ENCODE peak calls at places on chromosome 19, in six cellular contexts. One of them, this sample, is unnamed.

GRCh38 chr19:19355606-19356139 is 35.0 kb downstream of the MAU2 start:
- DNase-seq in AG08395: no peak
- DNase-seq in fibroblast of pulmonary artery: no peak
- DNase-seq in RPMI8226: no peak
- DNase-seq in NCI-H1105: no peak
- DNase-seq in AG10803: no peak
- DNase-seq in this sample: no peak

GRCh38 chr19:10430505-10431253 is 10.3 kb downstream of the PDE4A start:
- DNase-seq in AG08395: peak; percentile 85
- DNase-seq in RPMI8226: peak; percentile 60
- DNase-seq in NCI-H1105: no peak
- DNase-seq in AG10803: peak; percentile 62
- DNase-seq in fibroblast of pulmonary artery: peak; percentile 45
- DNase-seq in this sample: peak; percentile 16

GRCh38 chr19:3721131-3721899 is 13.1 kb downstream of the TJP3 start:
- DNase-seq in NCI-H1105: peak; percentile 96
- DNase-seq in AG10803: peak; percentile 74
- DNase-seq in fibroblast of pulmonary artery: peak; percentile 86
- DNase-seq in AG08395: peak; percentile 92
- DNase-seq in RPMI8226: peak; percentile 98
- DNase-seq in this sample: peak; percentile 78

GRCh38 chr19:16750081-16750480 is 30.4 kb downstream of the NWD1 start:
- DNase-seq in AG10803: no peak
- DNase-seq in fibroblast of pulmonary artery: no peak
- DNase-seq in NCI-H1105: no peak
- DNase-seq in RPMI8226: no peak
- DNase-seq in AG08395: no peak
- DNase-seq in this sample: no peak

GRCh38 chr19:18453269-18454024 is 15.5 kb upstream of the ISYNA1 start:
- DNase-seq in AG08395: no peak
- DNase-seq in RPMI8226: no peak
- DNase-seq in fibroblast of pulmonary artery: no peak
- DNase-seq in AG10803: peak; percentile 51
- DNase-seq in NCI-H1105: no peak
- DNase-seq in this sample: no peak

GRCh38 chr19:42693760-42694350 is 46.4 kb downstream of the PSG3 start:
- DNase-seq in AG10803: peak; percentile 54
- DNase-seq in fibroblast of pulmonary artery: peak; percentile 51
- DNase-seq in NCI-H1105: no peak
- DNase-seq in RPMI8226: peak; percentile 7
- DNase-seq in AG08395: peak; percentile 81
- DNase-seq in this sample: peak; percentile 49

GRCh38 chr19:40543029-40543597 is 33.6 kb upstream of the SHKBP1 start:
- DNase-seq in RPMI8226: no peak
- DNase-seq in fibroblast of pulmonary artery: no peak
- DNase-seq in NCI-H1105: no peak
- DNase-seq in AG08395: no peak
- DNase-seq in AG10803: no peak
- DNase-seq in this sample: no peak

GRCh38 chr19:34041922-34042521 is 130.3 kb upstream of the LSM14A start:
- DNase-seq in RPMI8226: peak; percentile 54
- DNase-seq in AG08395: peak; percentile 36
- DNase-seq in fibroblast of pulmonary artery: peak; percentile 54
- DNase-seq in NCI-H1105: no peak
- DNase-seq in AG10803: peak; percentile 44
- DNase-seq in this sample: peak; percentile 43

GRCh38 chr19:16293133-16294085 is 31.2 kb upstream of the KLF2 start:
- DNase-seq in RPMI8226: peak; percentile 38
- DNase-seq in AG10803: peak; percentile 97
- DNase-seq in AG08395: peak; percentile 93
- DNase-seq in fibroblast of pulmonary artery: peak; percentile 100
- DNase-seq in NCI-H1105: no peak
- DNase-seq in this sample: peak; percentile 95

GRCh38 chr19:12913871-12914690 is 5.0 kb downstream of the SYCE2 start:
- DNase-seq in fibroblast of pulmonary artery: peak; percentile 62
- DNase-seq in AG08395: peak; percentile 47
- DNase-seq in AG10803: peak; percentile 67
- DNase-seq in NCI-H1105: no peak
- DNase-seq in RPMI8226: peak; percentile 67
- DNase-seq in this sample: no peak

GRCh38 chr19:50537769-50538230 is 24.1 kb upstream of the ASPDH start:
- DNase-seq in RPMI8226: peak; percentile 83
- DNase-seq in NCI-H1105: peak; percentile 55
- DNase-seq in AG08395: peak; percentile 84
- DNase-seq in AG10803: peak; percentile 76
- DNase-seq in fibroblast of pulmonary artery: peak; percentile 86
- DNase-seq in this sample: peak; percentile 88

GRCh38 chr19:17385878-17386611 is 8.0 kb downstream of the CCDC194 start:
- DNase-seq in RPMI8226: peak; percentile 69
- DNase-seq in AG08395: peak; percentile 75
- DNase-seq in NCI-H1105: no peak
- DNase-seq in AG10803: peak; percentile 23
- DNase-seq in fibroblast of pulmonary artery: peak; percentile 69
- DNase-seq in this sample: peak; percentile 58

GRCh38 chr19:38250821-38251563 is 5.2 kb downstream of the PPP1R14A start:
- DNase-seq in AG08395: no peak
- DNase-seq in RPMI8226: no peak
- DNase-seq in AG10803: no peak
- DNase-seq in NCI-H1105: no peak
- DNase-seq in fibroblast of pulmonary artery: peak; percentile 75
- DNase-seq in this sample: no peak

GRCh38 chr19:19520989-19521388 is 5.0 kb downstream of the NDUFA13 start:
- DNase-seq in fibroblast of pulmonary artery: no peak
- DNase-seq in NCI-H1105: no peak
- DNase-seq in AG10803: no peak
- DNase-seq in RPMI8226: no peak
- DNase-seq in AG08395: no peak
- DNase-seq in this sample: no peak

GRCh38 chr19:14434543-14435319 is 1.6 kb downstream of the PKN1 start:
- DNase-seq in AG10803: peak; percentile 77
- DNase-seq in RPMI8226: peak; percentile 32
- DNase-seq in AG08395: peak; percentile 81
- DNase-seq in NCI-H1105: no peak
- DNase-seq in fibroblast of pulmonary artery: peak; percentile 82
- DNase-seq in this sample: peak; percentile 66

GRCh38 chr19:18743281-18743825 is 47.8 kb downstream of the COMP start:
- DNase-seq in fibroblast of pulmonary artery: peak; percentile 64
- DNase-seq in AG10803: no peak
- DNase-seq in AG08395: no peak
- DNase-seq in RPMI8226: no peak
- DNase-seq in NCI-H1105: no peak
- DNase-seq in this sample: no peak

GRCh38 chr19:31338069-31338767 is 11.0 kb downstream of the TSHZ3 start:
- DNase-seq in fibroblast of pulmonary artery: peak; percentile 91
- DNase-seq in RPMI8226: peak; percentile 34
- DNase-seq in AG10803: peak; percentile 29
- DNase-seq in NCI-H1105: no peak
- DNase-seq in AG08395: peak; percentile 52
- DNase-seq in this sample: peak; percentile 73

GRCh38 chr19:50821248-50821612 is 2.4 kb downstream of the KLK1 start:
- DNase-seq in fibroblast of pulmonary artery: no peak
- DNase-seq in NCI-H1105: no peak
- DNase-seq in AG10803: no peak
- DNase-seq in AG08395: no peak
- DNase-seq in RPMI8226: no peak
- DNase-seq in this sample: no peak

GRCh38 chr19:8460516-8461298 is 15.9 kb downstream of the HNRNPM start:
- DNase-seq in AG08395: no peak
- DNase-seq in AG10803: peak; percentile 68
- DNase-seq in fibroblast of pulmonary artery: no peak
- DNase-seq in RPMI8226: no peak
- DNase-seq in NCI-H1105: no peak
- DNase-seq in this sample: no peak

GRCh38 chr19:49890349-49891311 is 6.1 kb downstream of the IL4I1 start:
- DNase-seq in fibroblast of pulmonary artery: no peak
- DNase-seq in AG10803: no peak
- DNase-seq in NCI-H1105: peak; percentile 32
- DNase-seq in AG08395: no peak
- DNase-seq in RPMI8226: peak; percentile 61
- DNase-seq in this sample: no peak

GRCh38 chr19:8965887-8966286 is 44.3 kb downstream of the MUC16 start:
- DNase-seq in NCI-H1105: no peak
- DNase-seq in AG08395: no peak
- DNase-seq in AG10803: no peak
- DNase-seq in fibroblast of pulmonary artery: no peak
- DNase-seq in RPMI8226: peak; percentile 12
- DNase-seq in this sample: no peak

GRCh38 chr19:51690359-51691121 is 2.6 kb upstream of the SPACA6 start:
- DNase-seq in RPMI8226: peak; percentile 68
- DNase-seq in AG10803: peak; percentile 71
- DNase-seq in AG08395: peak; percentile 73
- DNase-seq in fibroblast of pulmonary artery: peak; percentile 88
- DNase-seq in NCI-H1105: peak; percentile 54
- DNase-seq in this sample: peak; percentile 71

GRCh38 chr19:15936173-15936572 is 1.8 kb upstream of the CYP4F11 start:
- DNase-seq in RPMI8226: no peak
- DNase-seq in AG10803: no peak
- DNase-seq in fibroblast of pulmonary artery: no peak
- DNase-seq in NCI-H1105: no peak
- DNase-seq in AG08395: no peak
- DNase-seq in this sample: no peak

GRCh38 chr19:15315101-15315500 is 17.2 kb downstream of the BRD4 start:
- DNase-seq in RPMI8226: no peak
- DNase-seq in AG10803: no peak
- DNase-seq in AG08395: no peak
- DNase-seq in NCI-H1105: no peak
- DNase-seq in fibroblast of pulmonary artery: no peak
- DNase-seq in this sample: no peak

GRCh38 chr19:17214531-17215124 is 529 bp upstream of the USE1 start:
- DNase-seq in NCI-H1105: no peak
- DNase-seq in RPMI8226: no peak
- DNase-seq in AG10803: no peak
- DNase-seq in AG08395: no peak
- DNase-seq in fibroblast of pulmonary artery: no peak
- DNase-seq in this sample: no peak

GRCh38 chr19:36051236-36051635 is 2.8 kb downstream of the THAP8 start:
- DNase-seq in AG10803: no peak
- DNase-seq in NCI-H1105: no peak
- DNase-seq in fibroblast of pulmonary artery: no peak
- DNase-seq in RPMI8226: no peak
- DNase-seq in AG08395: no peak
- DNase-seq in this sample: no peak

GRCh38 chr19:5624154-5624663 is 1.3 kb downstream of the SAFB start:
- DNase-seq in NCI-H1105: no peak
- DNase-seq in AG10803: peak; percentile 53
- DNase-seq in AG08395: peak; percentile 37
- DNase-seq in fibroblast of pulmonary artery: peak; percentile 48
- DNase-seq in RPMI8226: peak; percentile 57
- DNase-seq in this sample: peak; percentile 36

GRCh38 chr19:45091031-45091918 is 1.7 kb upstream of the PPP1R37 start:
- DNase-seq in RPMI8226: peak; percentile 97
- DNase-seq in NCI-H1105: peak; percentile 99
- DNase-seq in fibroblast of pulmonary artery: peak; percentile 100
- DNase-seq in AG10803: peak; percentile 99
- DNase-seq in AG08395: peak; percentile 98
- DNase-seq in this sample: peak; percentile 99

GRCh38 chr19:16319466-16319865 is 5.2 kb upstream of the KLF2 start:
- DNase-seq in NCI-H1105: no peak
- DNase-seq in AG10803: peak; percentile 23
- DNase-seq in AG08395: no peak
- DNase-seq in RPMI8226: no peak
- DNase-seq in fibroblast of pulmonary artery: peak; percentile 53
- DNase-seq in this sample: no peak

GRCh38 chr19:4295972-4296771 is 6.0 kb downstream of the TMIGD2 start:
- DNase-seq in fibroblast of pulmonary artery: no peak
- DNase-seq in AG08395: no peak
- DNase-seq in AG10803: peak; percentile 12
- DNase-seq in RPMI8226: peak; percentile 71
- DNase-seq in NCI-H1105: peak; percentile 97
- DNase-seq in this sample: peak; percentile 82

GRCh38 chr19:5211217-5211822 is 129.3 kb downstream of the PTPRS start:
- DNase-seq in AG08395: no peak
- DNase-seq in RPMI8226: no peak
- DNase-seq in NCI-H1105: no peak
- DNase-seq in AG10803: no peak
- DNase-seq in fibroblast of pulmonary artery: no peak
- DNase-seq in this sample: no peak

GRCh38 chr19:14116525-14116917 is 1.0 kb downstream of the PRKACA start:
- DNase-seq in AG08395: no peak
- DNase-seq in RPMI8226: no peak
- DNase-seq in fibroblast of pulmonary artery: no peak
- DNase-seq in AG10803: no peak
- DNase-seq in NCI-H1105: no peak
- DNase-seq in this sample: no peak

GRCh38 chr19:39671739-39672363 is 16.1 kb downstream of the LGALS16 start:
- DNase-seq in fibroblast of pulmonary artery: peak; percentile 68
- DNase-seq in AG08395: peak; percentile 46
- DNase-seq in RPMI8226: peak; percentile 66
- DNase-seq in AG10803: peak; percentile 29
- DNase-seq in NCI-H1105: peak; percentile 29
- DNase-seq in this sample: peak; percentile 62

GRCh38 chr19:49475995-49476880 is 2.2 kb downstream of the FLT3LG start:
- DNase-seq in RPMI8226: no peak
- DNase-seq in fibroblast of pulmonary artery: peak; percentile 48
- DNase-seq in AG10803: no peak
- DNase-seq in NCI-H1105: no peak
- DNase-seq in AG08395: peak; percentile 60
- DNase-seq in this sample: no peak

GRCh38 chr19:664913-665443 is 2.0 kb upstream of the RNF126 start:
- DNase-seq in NCI-H1105: peak; percentile 77
- DNase-seq in RPMI8226: peak; percentile 79
- DNase-seq in AG10803: peak; percentile 62
- DNase-seq in fibroblast of pulmonary artery: peak; percentile 79
- DNase-seq in AG08395: peak; percentile 85
- DNase-seq in this sample: peak; percentile 77

GRCh38 chr19:44576843-44577565 is 36.4 kb upstream of the IGSF23 start:
- DNase-seq in fibroblast of pulmonary artery: peak; percentile 37
- DNase-seq in NCI-H1105: peak; percentile 17
- DNase-seq in AG10803: peak; percentile 37
- DNase-seq in AG08395: no peak
- DNase-seq in RPMI8226: peak; percentile 43
- DNase-seq in this sample: peak; percentile 24

GRCh38 chr19:53945441-53945840 is 17.3 kb upstream of the CACNG8 start:
- DNase-seq in RPMI8226: peak; percentile 57
- DNase-seq in AG10803: no peak
- DNase-seq in AG08395: no peak
- DNase-seq in fibroblast of pulmonary artery: peak; percentile 66
- DNase-seq in NCI-H1105: no peak
- DNase-seq in this sample: peak; percentile 9

GRCh38 chr19:33434090-33434885 is 60.8 kb downstream of the CEBPG start:
- DNase-seq in RPMI8226: no peak
- DNase-seq in AG10803: no peak
- DNase-seq in fibroblast of pulmonary artery: no peak
- DNase-seq in NCI-H1105: no peak
- DNase-seq in AG08395: no peak
- DNase-seq in this sample: no peak

This sample was measured in myocyte.